ENCODE peak calls at places on chromosome 18, in six cellular contexts. One of them, this sample, is unnamed.

GRCh38 chr18:78487649-78488048 is 492.0 kb upstream of the SALL3 start:
- DNase-seq in dorsolateral prefrontal cortex: no peak
- DNase-seq in uterus: no peak
- DNase-seq in left ventricle myocardium inferior: no peak
- DNase-seq in A549: no peak
- DNase-seq in astrocyte of the spinal cord: no peak
- DNase-seq in this sample: no peak

GRCh38 chr18:79321625-79322024 is 74.1 kb upstream of the NFATC1 start:
- DNase-seq in dorsolateral prefrontal cortex: no peak
- DNase-seq in left ventricle myocardium inferior: no peak
- DNase-seq in uterus: no peak
- DNase-seq in astrocyte of the spinal cord: no peak
- DNase-seq in A549: no peak
- DNase-seq in this sample: no peak

GRCh38 chr18:75209129-75209951 is at the start of gene PTGR3:
- DNase-seq in left ventricle myocardium inferior: peak
- DNase-seq in astrocyte of the spinal cord: peak
- DNase-seq in dorsolateral prefrontal cortex: peak
- DNase-seq in uterus: peak
- DNase-seq in A549: peak
- DNase-seq in this sample: peak

GRCh38 chr18:48590678-48591077 is 51.8 kb downstream of the CTIF start:
- DNase-seq in A549: peak
- DNase-seq in astrocyte of the spinal cord: peak
- DNase-seq in dorsolateral prefrontal cortex: no peak
- DNase-seq in left ventricle myocardium inferior: no peak
- DNase-seq in uterus: no peak
- DNase-seq in this sample: no peak

GRCh38 chr18:58887613-58887963 is 22.9 kb downstream of the ZNF532 start:
- DNase-seq in uterus: peak
- DNase-seq in A549: no peak
- DNase-seq in dorsolateral prefrontal cortex: no peak
- DNase-seq in astrocyte of the spinal cord: peak
- DNase-seq in left ventricle myocardium inferior: peak
- DNase-seq in this sample: peak

GRCh38 chr18:68797901-68798300 is at the start of gene CCDC102B:
- DNase-seq in A549: no peak
- DNase-seq in uterus: no peak
- DNase-seq in astrocyte of the spinal cord: peak
- DNase-seq in dorsolateral prefrontal cortex: no peak
- DNase-seq in left ventricle myocardium inferior: no peak
- DNase-seq in this sample: no peak

GRCh38 chr18:12278765-12279682 is 24.9 kb downstream of the CIDEA start:
- DNase-seq in astrocyte of the spinal cord: peak
- DNase-seq in uterus: peak
- DNase-seq in dorsolateral prefrontal cortex: peak
- DNase-seq in A549: no peak
- DNase-seq in left ventricle myocardium inferior: peak
- DNase-seq in this sample: peak

GRCh38 chr18:79915161-79916127 is 36.0 kb downstream of the SLC66A2 start:
- DNase-seq in uterus: no peak
- DNase-seq in A549: no peak
- DNase-seq in dorsolateral prefrontal cortex: no peak
- DNase-seq in astrocyte of the spinal cord: no peak
- DNase-seq in left ventricle myocardium inferior: no peak
- DNase-seq in this sample: no peak

GRCh38 chr18:74083071-74083954 is 64.3 kb downstream of the FBXO15 start:
- DNase-seq in uterus: no peak
- DNase-seq in A549: no peak
- DNase-seq in astrocyte of the spinal cord: no peak
- DNase-seq in left ventricle myocardium inferior: no peak
- DNase-seq in dorsolateral prefrontal cortex: no peak
- DNase-seq in this sample: no peak

GRCh38 chr18:8478166-8478967 is 130.9 kb upstream of the RAB12 start:
- DNase-seq in A549: peak
- DNase-seq in left ventricle myocardium inferior: peak
- DNase-seq in dorsolateral prefrontal cortex: peak
- DNase-seq in astrocyte of the spinal cord: peak
- DNase-seq in uterus: peak
- DNase-seq in this sample: no peak

GRCh38 chr18:53771664-53772063 is 452.8 kb downstream of the MBD2 start:
- DNase-seq in dorsolateral prefrontal cortex: no peak
- DNase-seq in uterus: no peak
- DNase-seq in left ventricle myocardium inferior: no peak
- DNase-seq in astrocyte of the spinal cord: no peak
- DNase-seq in A549: no peak
- DNase-seq in this sample: no peak

GRCh38 chr18:54323561-54323960 is 34.1 kb downstream of the STARD6 start:
- DNase-seq in uterus: no peak
- DNase-seq in A549: no peak
- DNase-seq in astrocyte of the spinal cord: no peak
- DNase-seq in left ventricle myocardium inferior: no peak
- DNase-seq in dorsolateral prefrontal cortex: no peak
- DNase-seq in this sample: no peak

GRCh38 chr18:77870238-77870637 is 620.6 kb downstream of the GALR1 start:
- DNase-seq in uterus: peak
- DNase-seq in dorsolateral prefrontal cortex: no peak
- DNase-seq in left ventricle myocardium inferior: no peak
- DNase-seq in A549: no peak
- DNase-seq in astrocyte of the spinal cord: no peak
- DNase-seq in this sample: no peak

GRCh38 chr18:7945882-7946281 is 378.8 kb downstream of the PTPRM start:
- DNase-seq in uterus: peak
- DNase-seq in left ventricle myocardium inferior: no peak
- DNase-seq in dorsolateral prefrontal cortex: no peak
- DNase-seq in A549: peak
- DNase-seq in astrocyte of the spinal cord: peak
- DNase-seq in this sample: no peak

GRCh38 chr18:8828300-8828699 is 122.9 kb downstream of the MTCL1 start:
- DNase-seq in left ventricle myocardium inferior: no peak
- DNase-seq in uterus: no peak
- DNase-seq in astrocyte of the spinal cord: no peak
- DNase-seq in dorsolateral prefrontal cortex: no peak
- DNase-seq in A549: no peak
- DNase-seq in this sample: no peak

GRCh38 chr18:48388478-48388877 is 20.7 kb downstream of the ZBTB7C start:
- DNase-seq in left ventricle myocardium inferior: no peak
- DNase-seq in astrocyte of the spinal cord: no peak
- DNase-seq in dorsolateral prefrontal cortex: no peak
- DNase-seq in A549: no peak
- DNase-seq in uterus: no peak
- DNase-seq in this sample: no peak

DNA sequence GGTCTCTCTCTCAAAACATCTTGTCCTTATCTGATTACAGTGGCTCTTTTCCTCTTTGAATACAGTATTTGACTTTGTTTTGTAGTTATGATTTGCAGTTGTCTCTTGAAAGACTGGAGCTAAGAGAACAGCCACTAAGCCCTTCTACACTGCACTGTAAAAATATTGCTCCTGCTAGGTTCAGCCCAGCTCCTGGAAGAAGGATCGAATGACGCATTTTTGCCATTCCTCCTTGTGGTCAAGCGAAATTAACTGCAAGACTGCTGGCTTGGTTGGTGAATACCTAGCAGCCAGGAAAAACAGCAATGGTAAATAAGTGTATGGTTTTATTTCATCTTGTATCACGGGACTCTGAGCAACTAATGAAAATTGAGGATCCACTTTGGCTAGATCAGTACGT is 407.8 kb upstream of the CDH2 start:
- DNase-seq in astrocyte of the spinal cord: peak
- DNase-seq in dorsolateral prefrontal cortex: no peak
- DNase-seq in uterus: no peak
- DNase-seq in A549: no peak
- DNase-seq in left ventricle myocardium inferior: no peak
- DNase-seq in this sample: no peak
- TF ChIP-seq CTCF in astrocyte of the spinal cord: no peak
- TF ChIP-seq CTCF in dorsolateral prefrontal cortex: no peak
- TF ChIP-seq CTCF in uterus: no peak
- TF ChIP-seq CTCF in A549: no peak
- TF ChIP-seq CTCF in left ventricle myocardium inferior: no peak
- TF ChIP-seq CTCF in this sample: no peak

DNA sequence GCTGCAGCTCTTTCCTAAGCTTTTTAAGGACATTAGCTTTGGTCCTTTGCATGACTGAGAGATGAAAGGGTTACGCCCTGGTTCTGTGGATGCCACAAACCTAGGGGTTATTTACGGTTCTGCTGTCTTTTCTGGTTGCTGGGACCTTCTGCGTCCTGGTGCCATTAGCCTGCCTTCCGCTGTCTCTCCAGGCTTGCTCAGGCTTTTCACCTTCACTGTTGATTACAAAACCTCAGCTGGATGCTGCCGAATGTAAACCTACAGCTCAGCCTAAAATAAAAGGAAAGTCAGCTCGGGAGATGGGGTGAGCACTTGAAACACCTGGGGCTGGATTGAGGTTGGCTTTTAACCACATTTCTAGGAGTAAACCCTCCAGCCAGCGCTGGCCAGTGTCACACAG is 130.9 kb upstream of the ARHGAP28 start:
- DNase-seq in left ventricle myocardium inferior: no peak
- DNase-seq in dorsolateral prefrontal cortex: no peak
- DNase-seq in A549: no peak
- DNase-seq in astrocyte of the spinal cord: no peak
- DNase-seq in uterus: no peak
- DNase-seq in this sample: no peak
- H3K4me3 ChIP-seq in left ventricle myocardium inferior: no peak
- H3K4me3 ChIP-seq in dorsolateral prefrontal cortex: no peak
- H3K4me3 ChIP-seq in A549: no peak
- H3K4me3 ChIP-seq in astrocyte of the spinal cord: no peak
- H3K4me3 ChIP-seq in uterus: no peak
- H3K4me3 ChIP-seq in this sample: no peak

GRCh38 chr18:43420091-43420490 is 142.8 kb upstream of the SYT4 start:
- DNase-seq in dorsolateral prefrontal cortex: no peak
- DNase-seq in left ventricle myocardium inferior: no peak
- DNase-seq in astrocyte of the spinal cord: no peak
- DNase-seq in A549: no peak
- DNase-seq in uterus: no peak
- DNase-seq in this sample: no peak

GRCh38 chr18:43422483-43422882 is 145.2 kb upstream of the SYT4 start:
- DNase-seq in A549: no peak
- DNase-seq in dorsolateral prefrontal cortex: no peak
- DNase-seq in astrocyte of the spinal cord: peak
- DNase-seq in uterus: no peak
- DNase-seq in left ventricle myocardium inferior: no peak
- DNase-seq in this sample: no peak

GRCh38 chr18:43420950-43421349 is 143.7 kb upstream of the SYT4 start:
- DNase-seq in dorsolateral prefrontal cortex: no peak
- DNase-seq in left ventricle myocardium inferior: no peak
- DNase-seq in A549: no peak
- DNase-seq in uterus: no peak
- DNase-seq in astrocyte of the spinal cord: no peak
- DNase-seq in this sample: no peak
- TF ChIP-seq CTCF in dorsolateral prefrontal cortex: no peak
- TF ChIP-seq CTCF in left ventricle myocardium inferior: no peak
- TF ChIP-seq CTCF in A549: no peak
- TF ChIP-seq CTCF in uterus: no peak
- TF ChIP-seq CTCF in astrocyte of the spinal cord: peak
- TF ChIP-seq CTCF in this sample: no peak

GRCh38 chr18:45682181-45682580 is 41.8 kb upstream of the SLC14A1 start:
- DNase-seq in dorsolateral prefrontal cortex: no peak
- DNase-seq in astrocyte of the spinal cord: no peak
- DNase-seq in A549: no peak
- DNase-seq in uterus: no peak
- DNase-seq in left ventricle myocardium inferior: no peak
- DNase-seq in this sample: no peak
- H3K4me3 ChIP-seq in dorsolateral prefrontal cortex: no peak
- H3K4me3 ChIP-seq in astrocyte of the spinal cord: no peak
- H3K4me3 ChIP-seq in A549: no peak
- H3K4me3 ChIP-seq in uterus: no peak
- H3K4me3 ChIP-seq in left ventricle myocardium inferior: no peak
- H3K4me3 ChIP-seq in this sample: no peak

GRCh38 chr18:49972535-49972934 is 159.2 kb upstream of the ACAA2 start:
- DNase-seq in astrocyte of the spinal cord: no peak
- DNase-seq in left ventricle myocardium inferior: no peak
- DNase-seq in uterus: no peak
- DNase-seq in dorsolateral prefrontal cortex: no peak
- DNase-seq in A549: no peak
- DNase-seq in this sample: no peak

GRCh38 chr18:49971462-49971861 is 158.1 kb upstream of the ACAA2 start:
- DNase-seq in uterus: no peak
- DNase-seq in left ventricle myocardium inferior: no peak
- DNase-seq in astrocyte of the spinal cord: no peak
- DNase-seq in A549: no peak
- DNase-seq in dorsolateral prefrontal cortex: no peak
- DNase-seq in this sample: no peak

GRCh38 chr18:49973592-49973991 is 160.3 kb upstream of the ACAA2 start:
- DNase-seq in left ventricle myocardium inferior: no peak
- DNase-seq in uterus: no peak
- DNase-seq in A549: no peak
- DNase-seq in astrocyte of the spinal cord: no peak
- DNase-seq in dorsolateral prefrontal cortex: no peak
- DNase-seq in this sample: no peak

GRCh38 chr18:49976810-49977209 is 163.5 kb upstream of the ACAA2 start:
- DNase-seq in dorsolateral prefrontal cortex: no peak
- DNase-seq in uterus: no peak
- DNase-seq in left ventricle myocardium inferior: no peak
- DNase-seq in astrocyte of the spinal cord: no peak
- DNase-seq in A549: no peak
- DNase-seq in this sample: no peak

DNA sequence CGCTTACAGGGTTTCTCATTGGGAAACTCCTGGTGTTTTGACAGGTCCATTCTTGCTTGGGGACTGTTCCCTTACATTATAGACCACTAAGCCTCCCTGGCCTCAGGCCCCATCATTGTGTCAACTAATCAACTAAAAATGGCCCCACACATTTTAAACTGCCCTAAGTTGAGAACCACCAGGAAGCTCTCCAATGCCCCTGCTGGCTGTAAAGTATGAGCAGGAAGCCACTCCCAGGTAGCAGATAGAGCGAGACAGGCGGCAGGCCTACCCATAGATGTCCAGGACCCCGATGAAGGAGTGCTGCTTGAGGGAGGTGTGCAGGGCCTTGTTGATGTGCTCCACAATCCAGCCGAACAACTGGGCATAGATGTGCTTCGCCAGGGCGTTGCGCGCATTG is 160.7 kb upstream of the ACAA2 start:
- DNase-seq in astrocyte of the spinal cord: no peak
- DNase-seq in A549: no peak
- DNase-seq in dorsolateral prefrontal cortex: no peak
- DNase-seq in left ventricle myocardium inferior: no peak
- DNase-seq in uterus: no peak
- DNase-seq in this sample: no peak
- TF ChIP-seq CTCF in astrocyte of the spinal cord: no peak
- TF ChIP-seq CTCF in A549: no peak
- TF ChIP-seq CTCF in dorsolateral prefrontal cortex: no peak
- TF ChIP-seq CTCF in left ventricle myocardium inferior: no peak
- TF ChIP-seq CTCF in uterus: no peak
- TF ChIP-seq CTCF in this sample: no peak

DNA sequence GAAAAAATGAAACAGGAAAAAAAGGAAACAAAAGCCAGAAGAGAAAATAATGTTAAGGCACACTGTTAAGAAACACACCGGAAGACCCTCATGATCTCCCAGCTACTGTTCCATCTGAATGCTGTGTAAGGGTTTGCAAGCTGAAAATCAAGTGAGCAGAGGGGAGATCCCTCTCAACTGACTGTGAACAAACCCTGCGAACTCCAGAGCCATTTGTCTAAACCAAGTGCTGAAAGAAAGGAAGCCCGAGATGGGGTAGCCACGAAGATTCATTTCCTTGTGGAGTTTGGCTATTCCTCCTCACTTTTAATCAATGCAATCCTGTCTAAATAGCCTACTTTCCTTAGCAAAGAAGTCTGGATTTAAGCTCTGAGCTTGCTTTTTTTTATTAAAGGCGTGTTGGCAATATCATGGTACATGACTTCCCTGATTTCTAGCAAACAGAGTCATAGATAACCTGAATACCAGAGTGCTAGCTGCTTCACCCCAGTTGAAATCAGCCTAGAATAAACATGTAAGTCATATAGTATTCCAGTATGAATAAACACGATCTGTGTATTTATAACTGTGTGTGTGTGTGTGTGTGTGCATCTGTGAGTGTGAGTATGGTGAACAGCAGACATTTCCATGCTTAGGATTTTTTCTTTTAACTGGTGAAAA is 365.2 kb downstream of the ZNF521 start:
- DNase-seq in dorsolateral prefrontal cortex: no peak
- DNase-seq in uterus: no peak
- DNase-seq in left ventricle myocardium inferior: no peak
- DNase-seq in astrocyte of the spinal cord: peak
- DNase-seq in A549: no peak
- DNase-seq in this sample: no peak
- H3K4me3 ChIP-seq in dorsolateral prefrontal cortex: no peak
- H3K4me3 ChIP-seq in uterus: no peak
- H3K4me3 ChIP-seq in left ventricle myocardium inferior: peak
- H3K4me3 ChIP-seq in astrocyte of the spinal cord: no peak
- H3K4me3 ChIP-seq in A549: no peak
- H3K4me3 ChIP-seq in this sample: no peak

This sample was measured in tibial artery.